ENCODE peak calls at places on chromosomes 6 and 20, in eight cellular contexts. C is epithelial cell of proximal tubule, D is progenitor cell of endocrine pancreas, R is stomach, Y is endothelial cell, V is OCI-LY7, F is neural crest cell, M is vagina. I is an unnamed sample.

GRCh38 chr6:99547526-99547925 is 20.9 kb downstream of the CCNC start:
- DNase-seq in F (no peak), C (no peak), Y (no peak), D (no peak), R (no peak), M (no peak), V (no peak), I (no peak)

GRCh38 chr6:122778961-122779671 is 400 bp upstream of the FABP7 start:
- DNase-seq in Y (peak; percentile 9), D (no peak), F (peak; percentile 62), M (no peak), R (no peak), C (no peak), V (no peak), I (no peak)

GRCh38 chr6:69487688-69488087 is 309.1 kb downstream of the LMBRD1 start:
- DNase-seq in V (peak; percentile 6), R (no peak), M (no peak), F (no peak), D (no peak), C (no peak), Y (no peak), I (peak; percentile 1)

GRCh38 chr6:156430361-156430760 is 346.8 kb upstream of the ARID1B start:
- DNase-seq in R (no peak), D (no peak), F (no peak), V (no peak), C (no peak), M (no peak), Y (no peak), I (no peak)

GRCh38 chr6:133837801-133838349 is 51.0 kb upstream of the TCF21 start:
- DNase-seq in R (peak; percentile 77), Y (peak; percentile 83), C (no peak), M (no peak), V (peak; percentile 21), D (peak; percentile 62), F (peak; percentile 50), I (peak; percentile 60)

GRCh38 chr20:63701329-63702035 is 5.0 kb downstream of the TNFRSF6B start:
- DNase-seq in M (no peak), D (no peak), C (no peak), R (no peak), Y (no peak), F (no peak), V (no peak), I (no peak)

GRCh38 chr6:132344811-132345210 is 56.5 kb downstream of the MOXD1 start:
- DNase-seq in M (no peak), C (no peak), D (no peak), Y (no peak), V (peak; percentile 23), F (no peak), R (no peak), I (no peak)

GRCh38 chr6:156776470-156776840 is 723 bp upstream of the ARID1B start:
- DNase-seq in M (no peak), C (no peak), V (peak; percentile 73), Y (no peak), D (no peak), F (no peak), R (no peak), I (peak; percentile 52)

GRCh38 chr6:136012198-136012884 is 160.8 kb downstream of the PDE7B start:
- DNase-seq in F (no peak), M (no peak), V (no peak), Y (no peak), D (no peak), C (peak; percentile 44), R (no peak), I (peak; percentile 86)

GRCh38 chr6:146891615-146892265 is 293.0 kb downstream of the ADGB start:
- DNase-seq in F (no peak), C (no peak), R (no peak), V (no peak), Y (no peak), D (no peak), M (no peak), I (peak; percentile 70)

GRCh38 chr6:146890172-146890571 is 291.4 kb downstream of the ADGB start:
- DNase-seq in V (no peak), Y (no peak), F (no peak), R (no peak), D (no peak), M (no peak), C (no peak), I (no peak)

GRCh38 chr6:146892283-146892612 is 293.5 kb downstream of the ADGB start:
- DNase-seq in R (no peak), Y (no peak), F (no peak), C (no peak), M (no peak), V (no peak), D (no peak), I (no peak)

GRCh38 chr6:146889303-146889702 is 290.5 kb downstream of the ADGB start:
- DNase-seq in C (no peak), Y (no peak), V (no peak), R (no peak), F (no peak), M (no peak), D (no peak), I (no peak)

DNA sequence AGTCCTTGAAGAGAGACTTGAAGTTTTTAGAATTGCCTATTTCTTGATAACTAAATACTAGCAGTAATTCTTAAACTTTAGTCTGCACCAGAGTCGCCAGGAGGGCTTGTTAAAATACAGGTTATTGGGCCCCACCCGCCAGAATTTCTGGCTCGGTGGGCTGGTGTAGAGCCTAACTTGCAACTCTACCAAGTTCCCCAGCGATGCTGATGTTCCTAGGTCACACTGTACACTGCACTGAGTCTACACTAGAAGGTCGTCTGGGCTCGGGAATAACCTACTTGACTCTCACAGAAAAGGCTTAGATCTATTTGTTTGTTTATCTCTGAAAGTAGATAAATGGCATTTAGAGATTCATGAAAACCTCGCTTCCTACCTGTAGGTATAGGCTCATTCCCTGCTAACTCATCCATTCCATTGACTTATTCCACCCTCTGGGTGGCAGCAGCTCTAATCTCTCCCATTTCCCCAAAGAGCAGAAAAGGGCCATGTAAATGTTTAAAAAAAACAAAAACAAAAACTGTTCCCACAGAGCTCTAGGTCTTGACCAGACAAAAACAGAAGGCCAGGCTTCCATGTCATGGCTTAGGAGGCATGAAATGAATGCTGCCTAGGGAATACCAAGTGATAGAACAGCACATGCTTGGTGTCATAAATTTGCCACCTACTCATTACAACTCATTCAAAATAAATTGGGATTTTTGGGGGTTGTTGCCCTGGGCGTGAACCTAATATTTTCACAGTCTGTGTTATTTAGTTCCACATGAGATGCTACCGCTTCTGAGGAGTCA is 292.1 kb downstream of the ADGB start:
- DNase-seq in Y (no peak), F (no peak), V (no peak), C (no peak), D (no peak), M (no peak), R (no peak), I (no peak)
- TF ChIP-seq CTCF in Y (no peak), F (no peak), V (no peak), C (peak; percentile 43), D (no peak), M (no peak), R (no peak), I (peak; percentile 38)

GRCh38 chr20:13784893-13785715 is at the start of the genes ESF1 and NDUFAF5:
- DNase-seq in M (peak; percentile 97), Y (peak; percentile 89), C (peak; percentile 64), V (peak; percentile 97), R (peak; percentile 95), F (peak; percentile 91), D (peak; percentile 90), I (peak; percentile 98)

GRCh38 chr20:13786143-13786828 is 1.5 kb downstream of the NDUFAF5 start:
- DNase-seq in Y (no peak), M (no peak), D (no peak), V (no peak), R (no peak), C (no peak), F (no peak), I (no peak)

GRCh38 chr20:13790708-13791107 is 5.9 kb downstream of the NDUFAF5 start:
- DNase-seq in M (no peak), C (no peak), V (no peak), D (no peak), F (no peak), R (no peak), Y (no peak), I (no peak)

GRCh38 chr20:13791562-13792459 is 7.0 kb downstream of the NDUFAF5 start:
- DNase-seq in M (no peak), V (no peak), F (no peak), R (no peak), C (no peak), Y (no peak), D (no peak), I (no peak)

GRCh38 chr20:13788167-13788834 is 3.5 kb downstream of the NDUFAF5 start:
- DNase-seq in M (no peak), Y (peak; percentile 56), F (peak; percentile 20), V (peak; percentile 67), R (peak; percentile 39), C (no peak), D (no peak), I (peak; percentile 90)
- TF ChIP-seq CTCF in M (no peak), Y (peak; percentile 32), F (peak; percentile 71), V (peak; percentile 86), R (peak; percentile 24), C (peak; percentile 74), D (peak; percentile 73), I (peak; percentile 77)

GRCh38 chr20:7654231-7654630 is 286.0 kb downstream of the HAO1 start:
- DNase-seq in Y (no peak), M (no peak), R (no peak), C (no peak), V (no peak), F (no peak), D (no peak), I (no peak)

GRCh38 chr20:7650481-7650880 is 289.8 kb downstream of the HAO1 start:
- DNase-seq in F (no peak), Y (no peak), R (no peak), C (peak; percentile 15), D (no peak), V (peak; percentile 82), M (no peak), I (peak; percentile 84)

GRCh38 chr20:7650081-7650480 is 290.2 kb downstream of the HAO1 start:
- DNase-seq in D (no peak), C (no peak), F (no peak), Y (no peak), V (peak; percentile 66), M (no peak), R (no peak), I (no peak)
- TF ChIP-seq CTCF in D (no peak), C (no peak), F (no peak), Y (no peak), V (no peak), M (no peak), R (no peak), I (no peak)

GRCh38 chr6:167801263-167801662 is 25.4 kb upstream of the AFDN start:
- DNase-seq in D (no peak), R (no peak), C (no peak), M (no peak), V (no peak), Y (no peak), F (no peak), I (no peak)

GRCh38 chr6:167797871-167798265 is 28.8 kb upstream of the AFDN start:
- DNase-seq in M (no peak), Y (no peak), F (no peak), D (no peak), C (no peak), V (no peak), R (no peak), I (no peak)

GRCh38 chr6:167798453-167798852 is 28.3 kb upstream of the AFDN start:
- DNase-seq in V (no peak), F (no peak), C (no peak), M (no peak), D (no peak), R (no peak), Y (no peak), I (no peak)

GRCh38 chr6:167800549-167800948 is 26.2 kb upstream of the AFDN start:
- DNase-seq in D (no peak), Y (no peak), V (no peak), M (no peak), C (no peak), F (no peak), R (no peak), I (no peak)

GRCh38 chr6:167799033-167799933 is 27.4 kb upstream of the AFDN start:
- DNase-seq in Y (no peak), V (no peak), F (no peak), R (no peak), M (no peak), D (no peak), C (no peak), I (peak; percentile 32)
- TF ChIP-seq CTCF in Y (no peak), V (no peak), F (no peak), R (no peak), M (no peak), D (no peak), C (peak; percentile 4), I (no peak)

I was measured in choroid plexus epithelial cell.